ENCODE peak calls at places on chromosomes 6 and 20, in ten cellular contexts. One of them, this sample, is unnamed.

GRCh38 chr20:47878601-47879004 is 93.3 kb upstream of the SULF2 start:
- DNase-seq in NCI-H2081: no peak
- DNase-seq in psoas muscle: no peak
- DNase-seq in activated T-helper 1 cell treated with anti-CD3 and anti-CD28 coated beads, Interleukin-2, amount 50 U/mL, for 16 hours: no peak
- DNase-seq in brain microvascular endothelial cell: no peak
- DNase-seq in astrocyte: no peak
- DNase-seq in cardiac muscle cell: peak
- DNase-seq in A549: no peak
- DNase-seq in fibroblast of the conjunctiva: no peak
- DNase-seq in amniotic stem cell: no peak
- DNase-seq in this sample: peak

GRCh38 chr20:8209061-8209460 is 77.0 kb downstream of the PLCB1 start:
- DNase-seq in psoas muscle: no peak
- DNase-seq in NCI-H2081: no peak
- DNase-seq in activated T-helper 1 cell treated with anti-CD3 and anti-CD28 coated beads, Interleukin-2, amount 50 U/mL, for 16 hours: no peak
- DNase-seq in A549: no peak
- DNase-seq in fibroblast of the conjunctiva: no peak
- DNase-seq in amniotic stem cell: no peak
- DNase-seq in cardiac muscle cell: peak
- DNase-seq in astrocyte: peak
- DNase-seq in brain microvascular endothelial cell: peak
- DNase-seq in this sample: no peak

GRCh38 chr6:38157905-38158304 is 338.4 kb downstream of the ZFAND3 start:
- DNase-seq in activated T-helper 1 cell treated with anti-CD3 and anti-CD28 coated beads, Interleukin-2, amount 50 U/mL, for 16 hours: no peak
- DNase-seq in A549: no peak
- DNase-seq in amniotic stem cell: no peak
- DNase-seq in fibroblast of the conjunctiva: no peak
- DNase-seq in NCI-H2081: no peak
- DNase-seq in psoas muscle: no peak
- DNase-seq in astrocyte: no peak
- DNase-seq in cardiac muscle cell: no peak
- DNase-seq in brain microvascular endothelial cell: no peak
- DNase-seq in this sample: no peak

GRCh38 chr6:158220786-158221442 is 52.8 kb downstream of the GTF2H5 start:
- DNase-seq in fibroblast of the conjunctiva: peak
- DNase-seq in cardiac muscle cell: peak
- DNase-seq in psoas muscle: peak
- DNase-seq in A549: peak
- DNase-seq in brain microvascular endothelial cell: peak
- DNase-seq in amniotic stem cell: peak
- DNase-seq in activated T-helper 1 cell treated with anti-CD3 and anti-CD28 coated beads, Interleukin-2, amount 50 U/mL, for 16 hours: peak
- DNase-seq in NCI-H2081: peak
- DNase-seq in astrocyte: peak
- DNase-seq in this sample: peak

GRCh38 chr6:87944541-87944954 is 103.1 kb upstream of the SPACA1 start:
- DNase-seq in astrocyte: peak
- DNase-seq in brain microvascular endothelial cell: peak
- DNase-seq in psoas muscle: peak
- DNase-seq in A549: peak
- DNase-seq in fibroblast of the conjunctiva: no peak
- DNase-seq in NCI-H2081: peak
- DNase-seq in activated T-helper 1 cell treated with anti-CD3 and anti-CD28 coated beads, Interleukin-2, amount 50 U/mL, for 16 hours: no peak
- DNase-seq in amniotic stem cell: no peak
- DNase-seq in cardiac muscle cell: peak
- DNase-seq in this sample: peak

GRCh38 chr20:32678948-32679347 is 5.2 kb upstream of the C20orf203 start:
- DNase-seq in cardiac muscle cell: peak
- DNase-seq in NCI-H2081: peak
- DNase-seq in amniotic stem cell: no peak
- DNase-seq in brain microvascular endothelial cell: no peak
- DNase-seq in psoas muscle: no peak
- DNase-seq in fibroblast of the conjunctiva: no peak
- DNase-seq in astrocyte: peak
- DNase-seq in A549: no peak
- DNase-seq in activated T-helper 1 cell treated with anti-CD3 and anti-CD28 coated beads, Interleukin-2, amount 50 U/mL, for 16 hours: no peak
- DNase-seq in this sample: no peak

GRCh38 chr6:96940322-96940721 is 15.8 kb downstream of the KLHL32 start:
- DNase-seq in cardiac muscle cell: no peak
- DNase-seq in psoas muscle: no peak
- DNase-seq in astrocyte: peak
- DNase-seq in A549: no peak
- DNase-seq in amniotic stem cell: no peak
- DNase-seq in fibroblast of the conjunctiva: no peak
- DNase-seq in activated T-helper 1 cell treated with anti-CD3 and anti-CD28 coated beads, Interleukin-2, amount 50 U/mL, for 16 hours: no peak
- DNase-seq in brain microvascular endothelial cell: no peak
- DNase-seq in NCI-H2081: no peak
- DNase-seq in this sample: no peak

GRCh38 chr6:23174781-23175361 is 605.5 kb downstream of the HDGFL1 start:
- DNase-seq in fibroblast of the conjunctiva: peak
- DNase-seq in astrocyte: peak
- DNase-seq in NCI-H2081: no peak
- DNase-seq in psoas muscle: no peak
- DNase-seq in amniotic stem cell: peak
- DNase-seq in activated T-helper 1 cell treated with anti-CD3 and anti-CD28 coated beads, Interleukin-2, amount 50 U/mL, for 16 hours: no peak
- DNase-seq in A549: peak
- DNase-seq in brain microvascular endothelial cell: peak
- DNase-seq in cardiac muscle cell: peak
- DNase-seq in this sample: peak

GRCh38 chr6:109770047-109770446 is 79.0 kb downstream of the FIG4 start:
- DNase-seq in cardiac muscle cell: no peak
- DNase-seq in A549: no peak
- DNase-seq in activated T-helper 1 cell treated with anti-CD3 and anti-CD28 coated beads, Interleukin-2, amount 50 U/mL, for 16 hours: no peak
- DNase-seq in astrocyte: no peak
- DNase-seq in amniotic stem cell: no peak
- DNase-seq in fibroblast of the conjunctiva: no peak
- DNase-seq in brain microvascular endothelial cell: no peak
- DNase-seq in NCI-H2081: no peak
- DNase-seq in psoas muscle: no peak
- DNase-seq in this sample: no peak

GRCh38 chr6:125164696-125165095 is 11.1 kb downstream of the TPD52L1 start:
- DNase-seq in astrocyte: no peak
- DNase-seq in brain microvascular endothelial cell: no peak
- DNase-seq in amniotic stem cell: no peak
- DNase-seq in psoas muscle: no peak
- DNase-seq in A549: no peak
- DNase-seq in fibroblast of the conjunctiva: no peak
- DNase-seq in NCI-H2081: no peak
- DNase-seq in cardiac muscle cell: no peak
- DNase-seq in activated T-helper 1 cell treated with anti-CD3 and anti-CD28 coated beads, Interleukin-2, amount 50 U/mL, for 16 hours: no peak
- DNase-seq in this sample: no peak

GRCh38 chr20:8661229-8662023 is 407.5 kb upstream of the PLCB4 start:
- DNase-seq in cardiac muscle cell: no peak
- DNase-seq in brain microvascular endothelial cell: no peak
- DNase-seq in A549: no peak
- DNase-seq in activated T-helper 1 cell treated with anti-CD3 and anti-CD28 coated beads, Interleukin-2, amount 50 U/mL, for 16 hours: no peak
- DNase-seq in fibroblast of the conjunctiva: no peak
- DNase-seq in astrocyte: no peak
- DNase-seq in amniotic stem cell: no peak
- DNase-seq in NCI-H2081: no peak
- DNase-seq in psoas muscle: no peak
- DNase-seq in this sample: no peak

GRCh38 chr6:140078552-140079126 is 704.2 kb upstream of the CITED2 start:
- DNase-seq in brain microvascular endothelial cell: peak
- DNase-seq in fibroblast of the conjunctiva: peak
- DNase-seq in amniotic stem cell: peak
- DNase-seq in activated T-helper 1 cell treated with anti-CD3 and anti-CD28 coated beads, Interleukin-2, amount 50 U/mL, for 16 hours: no peak
- DNase-seq in NCI-H2081: no peak
- DNase-seq in psoas muscle: no peak
- DNase-seq in astrocyte: peak
- DNase-seq in A549: no peak
- DNase-seq in cardiac muscle cell: peak
- DNase-seq in this sample: no peak

GRCh38 chr20:37880726-37881591 is 22.0 kb upstream of the VSTM2L start:
- DNase-seq in psoas muscle: peak
- DNase-seq in brain microvascular endothelial cell: no peak
- DNase-seq in cardiac muscle cell: peak
- DNase-seq in astrocyte: no peak
- DNase-seq in NCI-H2081: peak
- DNase-seq in fibroblast of the conjunctiva: no peak
- DNase-seq in A549: no peak
- DNase-seq in amniotic stem cell: no peak
- DNase-seq in activated T-helper 1 cell treated with anti-CD3 and anti-CD28 coated beads, Interleukin-2, amount 50 U/mL, for 16 hours: no peak
- DNase-seq in this sample: no peak

GRCh38 chr6:9116026-9116425 is 680.7 kb upstream of the SLC35B3 start:
- DNase-seq in NCI-H2081: no peak
- DNase-seq in amniotic stem cell: peak
- DNase-seq in A549: no peak
- DNase-seq in cardiac muscle cell: peak
- DNase-seq in brain microvascular endothelial cell: no peak
- DNase-seq in fibroblast of the conjunctiva: peak
- DNase-seq in psoas muscle: no peak
- DNase-seq in astrocyte: peak
- DNase-seq in activated T-helper 1 cell treated with anti-CD3 and anti-CD28 coated beads, Interleukin-2, amount 50 U/mL, for 16 hours: no peak
- DNase-seq in this sample: no peak

GRCh38 chr6:108581237-108581931 is 20.7 kb downstream of the FOXO3 start:
- DNase-seq in cardiac muscle cell: peak
- DNase-seq in activated T-helper 1 cell treated with anti-CD3 and anti-CD28 coated beads, Interleukin-2, amount 50 U/mL, for 16 hours: no peak
- DNase-seq in astrocyte: peak
- DNase-seq in amniotic stem cell: peak
- DNase-seq in psoas muscle: peak
- DNase-seq in fibroblast of the conjunctiva: peak
- DNase-seq in brain microvascular endothelial cell: no peak
- DNase-seq in NCI-H2081: no peak
- DNase-seq in A549: no peak
- DNase-seq in this sample: peak

GRCh38 chr20:61447950-61448349 is 195.9 kb downstream of the CDH4 start:
- DNase-seq in NCI-H2081: no peak
- DNase-seq in psoas muscle: no peak
- DNase-seq in amniotic stem cell: no peak
- DNase-seq in astrocyte: no peak
- DNase-seq in fibroblast of the conjunctiva: no peak
- DNase-seq in A549: no peak
- DNase-seq in brain microvascular endothelial cell: no peak
- DNase-seq in activated T-helper 1 cell treated with anti-CD3 and anti-CD28 coated beads, Interleukin-2, amount 50 U/mL, for 16 hours: no peak
- DNase-seq in cardiac muscle cell: no peak
- DNase-seq in this sample: no peak

GRCh38 chr6:11845664-11846577 is 67.3 kb upstream of the ADTRP start:
- DNase-seq in astrocyte: no peak
- DNase-seq in NCI-H2081: no peak
- DNase-seq in cardiac muscle cell: no peak
- DNase-seq in activated T-helper 1 cell treated with anti-CD3 and anti-CD28 coated beads, Interleukin-2, amount 50 U/mL, for 16 hours: no peak
- DNase-seq in amniotic stem cell: no peak
- DNase-seq in fibroblast of the conjunctiva: no peak
- DNase-seq in A549: no peak
- DNase-seq in brain microvascular endothelial cell: no peak
- DNase-seq in psoas muscle: no peak
- DNase-seq in this sample: peak

GRCh38 chr20:36260316-36260715 is 24.0 kb downstream of the AAR2 start:
- DNase-seq in fibroblast of the conjunctiva: no peak
- DNase-seq in A549: no peak
- DNase-seq in NCI-H2081: no peak
- DNase-seq in cardiac muscle cell: no peak
- DNase-seq in amniotic stem cell: no peak
- DNase-seq in activated T-helper 1 cell treated with anti-CD3 and anti-CD28 coated beads, Interleukin-2, amount 50 U/mL, for 16 hours: no peak
- DNase-seq in brain microvascular endothelial cell: no peak
- DNase-seq in astrocyte: no peak
- DNase-seq in psoas muscle: no peak
- DNase-seq in this sample: no peak

GRCh38 chr6:84052204-84052882 is 18.8 kb downstream of the MRAP2 start:
- DNase-seq in A549: no peak
- DNase-seq in fibroblast of the conjunctiva: peak
- DNase-seq in amniotic stem cell: no peak
- DNase-seq in astrocyte: peak
- DNase-seq in NCI-H2081: peak
- DNase-seq in psoas muscle: peak
- DNase-seq in brain microvascular endothelial cell: peak
- DNase-seq in activated T-helper 1 cell treated with anti-CD3 and anti-CD28 coated beads, Interleukin-2, amount 50 U/mL, for 16 hours: no peak
- DNase-seq in cardiac muscle cell: peak
- DNase-seq in this sample: peak

GRCh38 chr6:24545691-24546090 is 50.9 kb downstream of the ALDH5A1 start:
- DNase-seq in NCI-H2081: no peak
- DNase-seq in brain microvascular endothelial cell: no peak
- DNase-seq in activated T-helper 1 cell treated with anti-CD3 and anti-CD28 coated beads, Interleukin-2, amount 50 U/mL, for 16 hours: no peak
- DNase-seq in fibroblast of the conjunctiva: no peak
- DNase-seq in cardiac muscle cell: no peak
- DNase-seq in amniotic stem cell: no peak
- DNase-seq in A549: no peak
- DNase-seq in astrocyte: no peak
- DNase-seq in psoas muscle: no peak
- DNase-seq in this sample: peak

GRCh38 chr6:42043787-42044475 is 6.4 kb upstream of the TAF8 start:
- DNase-seq in amniotic stem cell: peak
- DNase-seq in astrocyte: peak
- DNase-seq in NCI-H2081: peak
- DNase-seq in brain microvascular endothelial cell: peak
- DNase-seq in activated T-helper 1 cell treated with anti-CD3 and anti-CD28 coated beads, Interleukin-2, amount 50 U/mL, for 16 hours: peak
- DNase-seq in psoas muscle: peak
- DNase-seq in fibroblast of the conjunctiva: peak
- DNase-seq in cardiac muscle cell: peak
- DNase-seq in A549: peak
- DNase-seq in this sample: peak

GRCh38 chr6:162153120-162153519 is 574.4 kb downstream of the PRKN start:
- DNase-seq in activated T-helper 1 cell treated with anti-CD3 and anti-CD28 coated beads, Interleukin-2, amount 50 U/mL, for 16 hours: no peak
- DNase-seq in fibroblast of the conjunctiva: no peak
- DNase-seq in cardiac muscle cell: no peak
- DNase-seq in amniotic stem cell: no peak
- DNase-seq in A549: no peak
- DNase-seq in psoas muscle: no peak
- DNase-seq in brain microvascular endothelial cell: no peak
- DNase-seq in NCI-H2081: no peak
- DNase-seq in astrocyte: no peak
- DNase-seq in this sample: no peak

GRCh38 chr20:43904195-43904594 is 10.5 kb upstream of the TOX2 start:
- DNase-seq in fibroblast of the conjunctiva: no peak
- DNase-seq in A549: no peak
- DNase-seq in brain microvascular endothelial cell: no peak
- DNase-seq in activated T-helper 1 cell treated with anti-CD3 and anti-CD28 coated beads, Interleukin-2, amount 50 U/mL, for 16 hours: no peak
- DNase-seq in psoas muscle: no peak
- DNase-seq in astrocyte: no peak
- DNase-seq in NCI-H2081: no peak
- DNase-seq in cardiac muscle cell: no peak
- DNase-seq in amniotic stem cell: no peak
- DNase-seq in this sample: no peak

GRCh38 chr6:139545474-139546116 is 171.1 kb upstream of the CITED2 start:
- DNase-seq in A549: no peak
- DNase-seq in NCI-H2081: no peak
- DNase-seq in astrocyte: peak
- DNase-seq in psoas muscle: no peak
- DNase-seq in fibroblast of the conjunctiva: no peak
- DNase-seq in activated T-helper 1 cell treated with anti-CD3 and anti-CD28 coated beads, Interleukin-2, amount 50 U/mL, for 16 hours: no peak
- DNase-seq in brain microvascular endothelial cell: no peak
- DNase-seq in amniotic stem cell: no peak
- DNase-seq in cardiac muscle cell: no peak
- DNase-seq in this sample: no peak

GRCh38 chr20:5041433-5041832 is 40.1 kb upstream of the SLC23A2 start:
- DNase-seq in astrocyte: no peak
- DNase-seq in cardiac muscle cell: peak
- DNase-seq in psoas muscle: no peak
- DNase-seq in brain microvascular endothelial cell: peak
- DNase-seq in amniotic stem cell: no peak
- DNase-seq in activated T-helper 1 cell treated with anti-CD3 and anti-CD28 coated beads, Interleukin-2, amount 50 U/mL, for 16 hours: no peak
- DNase-seq in NCI-H2081: no peak
- DNase-seq in A549: no peak
- DNase-seq in fibroblast of the conjunctiva: peak
- DNase-seq in this sample: no peak

GRCh38 chr6:51472745-51473483 is 614.5 kb downstream of the PKHD1 start:
- DNase-seq in brain microvascular endothelial cell: no peak
- DNase-seq in fibroblast of the conjunctiva: no peak
- DNase-seq in amniotic stem cell: no peak
- DNase-seq in psoas muscle: no peak
- DNase-seq in A549: no peak
- DNase-seq in activated T-helper 1 cell treated with anti-CD3 and anti-CD28 coated beads, Interleukin-2, amount 50 U/mL, for 16 hours: no peak
- DNase-seq in NCI-H2081: no peak
- DNase-seq in cardiac muscle cell: no peak
- DNase-seq in astrocyte: no peak
- DNase-seq in this sample: peak

GRCh38 chr6:35154947-35155346 is 13.8 kb upstream of the TCP11 start:
- DNase-seq in cardiac muscle cell: no peak
- DNase-seq in brain microvascular endothelial cell: no peak
- DNase-seq in psoas muscle: no peak
- DNase-seq in astrocyte: no peak
- DNase-seq in A549: no peak
- DNase-seq in NCI-H2081: no peak
- DNase-seq in amniotic stem cell: no peak
- DNase-seq in fibroblast of the conjunctiva: no peak
- DNase-seq in activated T-helper 1 cell treated with anti-CD3 and anti-CD28 coated beads, Interleukin-2, amount 50 U/mL, for 16 hours: no peak
- DNase-seq in this sample: no peak

GRCh38 chr6:24495516-24495847 is 713 bp downstream of the ALDH5A1 start:
- DNase-seq in activated T-helper 1 cell treated with anti-CD3 and anti-CD28 coated beads, Interleukin-2, amount 50 U/mL, for 16 hours: peak
- DNase-seq in A549: peak
- DNase-seq in cardiac muscle cell: peak
- DNase-seq in amniotic stem cell: no peak
- DNase-seq in NCI-H2081: peak
- DNase-seq in astrocyte: peak
- DNase-seq in brain microvascular endothelial cell: peak
- DNase-seq in psoas muscle: peak
- DNase-seq in fibroblast of the conjunctiva: no peak
- DNase-seq in this sample: no peak